ENCODE peak calls at places on chromosomes 13 and 19, in five cellular contexts. E is GM13976, A is hepatocyte, K is H7, P is H4. C is an unnamed sample.

GRCh38 chr13:97460004-97460756 is 26.2 kb downstream of the RAP2A start:
- DNase-seq in E (peak; percentile 46), A (no peak), K (no peak), P (no peak), C (no peak)

GRCh38 chr13:53032849-53033248 is 4.2 kb downstream of the OLFM4 start:
- DNase-seq in E (no peak), A (no peak), K (no peak), P (no peak), C (no peak)

GRCh38 chr19:3665681-3666544 is 34.4 kb downstream of the PIP5K1C start:
- DNase-seq in E (peak; percentile 92), A (peak; percentile 62), K (peak; percentile 99), P (no peak), C (peak; percentile 92)

GRCh38 chr19:28416245-28416644 is 796.7 kb downstream of the UQCRFS1 start:
- DNase-seq in E (no peak), A (no peak), K (no peak), P (no peak), C (no peak)

GRCh38 chr19:9171393-9171991 is 7.3 kb upstream of the OR7D2 start:
- DNase-seq in E (no peak), A (no peak), K (no peak), P (no peak), C (no peak)

GRCh38 chr19:48186541-48186991 is 16.1 kb downstream of the ZSWIM9 start:
- DNase-seq in E (no peak), A (no peak), K (no peak), P (no peak), C (no peak)

GRCh38 chr13:44263920-44264610 is 109.6 kb upstream of the SERP2 start:
- DNase-seq in E (no peak), A (no peak), K (no peak), P (no peak), C (no peak)

GRCh38 chr19:30671622-30672051 is 299.5 kb downstream of the ZNF536 start:
- DNase-seq in E (no peak), A (no peak), K (no peak), P (peak; percentile 29), C (no peak)

GRCh38 chr13:29958476-29958875 is 108.1 kb upstream of the UBL3 start:
- DNase-seq in E (no peak), A (no peak), K (no peak), P (no peak), C (no peak)

GRCh38 chr13:44974056-44974798 is 15.0 kb downstream of the NUFIP1 start:
- DNase-seq in E (no peak), A (no peak), K (no peak), P (peak; percentile 4), C (no peak)

GRCh38 chr13:40313269-40314200 is 352.9 kb downstream of the FOXO1 start:
- DNase-seq in E (no peak), A (peak; percentile 30), K (no peak), P (no peak), C (no peak)

GRCh38 chr19:31317542-31317941 is 31.7 kb downstream of the TSHZ3 start:
- DNase-seq in E (no peak), A (no peak), K (no peak), P (no peak), C (no peak)

GRCh38 chr13:26759907-26760834 is at the start of gene GPR12:
- DNase-seq in E (no peak), A (no peak), K (peak; percentile 74), P (no peak), C (no peak)

GRCh38 chr19:51807111-51807701 is 12.2 kb downstream of the FPR3 start:
- DNase-seq in E (no peak), A (no peak), K (no peak), P (peak; percentile 59), C (no peak)

GRCh38 chr13:46982856-46983582 is 86.2 kb upstream of the HTR2A start:
- DNase-seq in E (peak; percentile 53), A (no peak), K (no peak), P (no peak), C (no peak)

GRCh38 chr19:20367811-20368294 is 197.7 kb downstream of the ZNF737 start:
- DNase-seq in E (no peak), A (peak; percentile 37), K (no peak), P (no peak), C (no peak)

GRCh38 chr19:12873891-12874745 is 7.1 kb downstream of the DNASE2 start:
- DNase-seq in E (no peak), A (no peak), K (peak; percentile 45), P (no peak), C (no peak)

GRCh38 chr19:13079542-13079986 is 23.1 kb downstream of the LYL1 start:
- DNase-seq in E (no peak), A (peak; percentile 80), K (peak; percentile 71), P (peak; percentile 46), C (no peak)

GRCh38 chr13:21033224-21033855 is 28.0 kb downstream of the LATS2 start:
- DNase-seq in E (no peak), A (no peak), K (no peak), P (no peak), C (no peak)

GRCh38 chr19:49894011-49894664 is 2.5 kb downstream of the IL4I1 start:
- DNase-seq in E (no peak), A (no peak), K (no peak), P (no peak), C (no peak)

GRCh38 chr13:64377606-64378005 is 2852.5 kb downstream of the PCDH9 start:
- DNase-seq in E (no peak), A (no peak), K (no peak), P (no peak), C (no peak)

GRCh38 chr13:49711218-49711863 is 20.1 kb upstream of the EBPL start:
- DNase-seq in E (no peak), A (peak; percentile 26), K (no peak), P (peak; percentile 3), C (no peak)

C was measured in HuH-7.